ENCODE peak calls at places on chromosomes 11 and 22, in seven cellular contexts. One of them, this sample, is unnamed.

GRCh38 chr11:2213890-2214526 is 42.4 kb upstream of the TH start:
- DNase-seq in HCEC 1CT: no peak
- DNase-seq in cardiac muscle cell: no peak
- DNase-seq in GM18507: no peak
- DNase-seq in head of caudate nucleus: no peak
- DNase-seq in thoracic aorta: no peak
- DNase-seq in activated CD4-positive, alpha-beta T cell treated with anti-CD3 and anti-CD28 coated beads, Interleukin-2, amount 10 ng/mL, durations not matched to agents 7 days and 5 days: no peak
- DNase-seq in this sample: no peak

GRCh38 chr22:22449819-22450218 is 58.7 kb downstream of the ZNF280B start:
- DNase-seq in HCEC 1CT: no peak
- DNase-seq in cardiac muscle cell: no peak
- DNase-seq in GM18507: no peak
- DNase-seq in head of caudate nucleus: no peak
- DNase-seq in thoracic aorta: no peak
- DNase-seq in activated CD4-positive, alpha-beta T cell treated with anti-CD3 and anti-CD28 coated beads, Interleukin-2, amount 10 ng/mL, durations not matched to agents 7 days and 5 days: no peak
- DNase-seq in this sample: no peak

GRCh38 chr11:100863080-100863581 is 176.0 kb downstream of the ARHGAP42 start:
- DNase-seq in HCEC 1CT: peak
- DNase-seq in cardiac muscle cell: peak
- DNase-seq in GM18507: no peak
- DNase-seq in head of caudate nucleus: no peak
- DNase-seq in thoracic aorta: no peak
- DNase-seq in activated CD4-positive, alpha-beta T cell treated with anti-CD3 and anti-CD28 coated beads, Interleukin-2, amount 10 ng/mL, durations not matched to agents 7 days and 5 days: no peak
- DNase-seq in this sample: no peak

GRCh38 chr11:13338437-13339069 is 61.0 kb downstream of the BMAL1 start:
- DNase-seq in HCEC 1CT: peak
- DNase-seq in cardiac muscle cell: no peak
- DNase-seq in GM18507: no peak
- DNase-seq in head of caudate nucleus: no peak
- DNase-seq in thoracic aorta: no peak
- DNase-seq in activated CD4-positive, alpha-beta T cell treated with anti-CD3 and anti-CD28 coated beads, Interleukin-2, amount 10 ng/mL, durations not matched to agents 7 days and 5 days: peak
- DNase-seq in this sample: no peak

GRCh38 chr11:29534831-29535230 is 482.0 kb downstream of the KCNA4 start:
- DNase-seq in HCEC 1CT: peak
- DNase-seq in cardiac muscle cell: no peak
- DNase-seq in GM18507: no peak
- DNase-seq in head of caudate nucleus: no peak
- DNase-seq in thoracic aorta: no peak
- DNase-seq in activated CD4-positive, alpha-beta T cell treated with anti-CD3 and anti-CD28 coated beads, Interleukin-2, amount 10 ng/mL, durations not matched to agents 7 days and 5 days: no peak
- DNase-seq in this sample: no peak

GRCh38 chr11:105821781-105822180 is 200.3 kb downstream of the MSANTD4 start:
- DNase-seq in HCEC 1CT: no peak
- DNase-seq in cardiac muscle cell: no peak
- DNase-seq in GM18507: no peak
- DNase-seq in head of caudate nucleus: peak
- DNase-seq in thoracic aorta: no peak
- DNase-seq in activated CD4-positive, alpha-beta T cell treated with anti-CD3 and anti-CD28 coated beads, Interleukin-2, amount 10 ng/mL, durations not matched to agents 7 days and 5 days: no peak
- DNase-seq in this sample: no peak

GRCh38 chr11:65485820-65486219 is 13.0 kb upstream of the MALAT1 start:
- DNase-seq in HCEC 1CT: peak
- DNase-seq in cardiac muscle cell: no peak
- DNase-seq in GM18507: no peak
- DNase-seq in head of caudate nucleus: no peak
- DNase-seq in thoracic aorta: no peak
- DNase-seq in activated CD4-positive, alpha-beta T cell treated with anti-CD3 and anti-CD28 coated beads, Interleukin-2, amount 10 ng/mL, durations not matched to agents 7 days and 5 days: no peak
- DNase-seq in this sample: no peak

GRCh38 chr11:47276923-47277322 is 7.0 kb downstream of the MADD start:
- DNase-seq in HCEC 1CT: no peak
- DNase-seq in cardiac muscle cell: no peak
- DNase-seq in GM18507: no peak
- DNase-seq in head of caudate nucleus: no peak
- DNase-seq in thoracic aorta: no peak
- DNase-seq in activated CD4-positive, alpha-beta T cell treated with anti-CD3 and anti-CD28 coated beads, Interleukin-2, amount 10 ng/mL, durations not matched to agents 7 days and 5 days: no peak
- DNase-seq in this sample: no peak

GRCh38 chr22:20807315-20807752 is 33.4 kb downstream of the SERPIND1 start:
- DNase-seq in HCEC 1CT: peak
- DNase-seq in cardiac muscle cell: no peak
- DNase-seq in GM18507: no peak
- DNase-seq in head of caudate nucleus: no peak
- DNase-seq in thoracic aorta: no peak
- DNase-seq in activated CD4-positive, alpha-beta T cell treated with anti-CD3 and anti-CD28 coated beads, Interleukin-2, amount 10 ng/mL, durations not matched to agents 7 days and 5 days: no peak
- DNase-seq in this sample: no peak

GRCh38 chr22:31160328-31160978 is 471 bp downstream of the RNF185 start:
- DNase-seq in HCEC 1CT: no peak
- DNase-seq in cardiac muscle cell: peak
- DNase-seq in GM18507: no peak
- DNase-seq in head of caudate nucleus: peak
- DNase-seq in thoracic aorta: no peak
- DNase-seq in activated CD4-positive, alpha-beta T cell treated with anti-CD3 and anti-CD28 coated beads, Interleukin-2, amount 10 ng/mL, durations not matched to agents 7 days and 5 days: peak
- DNase-seq in this sample: no peak

GRCh38 chr11:12189543-12190235 is 79.3 kb downstream of the MICAL2 start:
- DNase-seq in HCEC 1CT: no peak
- DNase-seq in cardiac muscle cell: no peak
- DNase-seq in GM18507: no peak
- DNase-seq in head of caudate nucleus: no peak
- DNase-seq in thoracic aorta: no peak
- DNase-seq in activated CD4-positive, alpha-beta T cell treated with anti-CD3 and anti-CD28 coated beads, Interleukin-2, amount 10 ng/mL, durations not matched to agents 7 days and 5 days: peak
- DNase-seq in this sample: no peak

GRCh38 chr11:117613521-117613920 is 183.5 kb downstream of the DSCAML1 start:
- DNase-seq in HCEC 1CT: no peak
- DNase-seq in cardiac muscle cell: no peak
- DNase-seq in GM18507: no peak
- DNase-seq in head of caudate nucleus: no peak
- DNase-seq in thoracic aorta: no peak
- DNase-seq in activated CD4-positive, alpha-beta T cell treated with anti-CD3 and anti-CD28 coated beads, Interleukin-2, amount 10 ng/mL, durations not matched to agents 7 days and 5 days: no peak
- DNase-seq in this sample: no peak

GRCh38 chr11:73384871-73385692 is 8.9 kb downstream of the RELT start:
- DNase-seq in HCEC 1CT: no peak
- DNase-seq in cardiac muscle cell: no peak
- DNase-seq in GM18507: peak
- DNase-seq in head of caudate nucleus: peak
- DNase-seq in thoracic aorta: no peak
- DNase-seq in activated CD4-positive, alpha-beta T cell treated with anti-CD3 and anti-CD28 coated beads, Interleukin-2, amount 10 ng/mL, durations not matched to agents 7 days and 5 days: peak
- DNase-seq in this sample: no peak

GRCh38 chr11:86182976-86183584 is 61.5 kb upstream of the EED start:
- DNase-seq in HCEC 1CT: no peak
- DNase-seq in cardiac muscle cell: no peak
- DNase-seq in GM18507: no peak
- DNase-seq in head of caudate nucleus: no peak
- DNase-seq in thoracic aorta: no peak
- DNase-seq in activated CD4-positive, alpha-beta T cell treated with anti-CD3 and anti-CD28 coated beads, Interleukin-2, amount 10 ng/mL, durations not matched to agents 7 days and 5 days: peak
- DNase-seq in this sample: peak

GRCh38 chr11:113876074-113876797 is 864 bp upstream of the USP28 start:
- DNase-seq in HCEC 1CT: no peak
- DNase-seq in cardiac muscle cell: no peak
- DNase-seq in GM18507: no peak
- DNase-seq in head of caudate nucleus: no peak
- DNase-seq in thoracic aorta: no peak
- DNase-seq in activated CD4-positive, alpha-beta T cell treated with anti-CD3 and anti-CD28 coated beads, Interleukin-2, amount 10 ng/mL, durations not matched to agents 7 days and 5 days: no peak
- DNase-seq in this sample: no peak

GRCh38 chr11:46541593-46542371 is 52.0 kb downstream of the AMBRA1 start:
- DNase-seq in HCEC 1CT: no peak
- DNase-seq in cardiac muscle cell: no peak
- DNase-seq in GM18507: no peak
- DNase-seq in head of caudate nucleus: peak
- DNase-seq in thoracic aorta: no peak
- DNase-seq in activated CD4-positive, alpha-beta T cell treated with anti-CD3 and anti-CD28 coated beads, Interleukin-2, amount 10 ng/mL, durations not matched to agents 7 days and 5 days: no peak
- DNase-seq in this sample: no peak

GRCh38 chr11:81967242-81967641 is 766.4 kb downstream of the FAM181B start:
- DNase-seq in HCEC 1CT: no peak
- DNase-seq in cardiac muscle cell: no peak
- DNase-seq in GM18507: no peak
- DNase-seq in head of caudate nucleus: no peak
- DNase-seq in thoracic aorta: no peak
- DNase-seq in activated CD4-positive, alpha-beta T cell treated with anti-CD3 and anti-CD28 coated beads, Interleukin-2, amount 10 ng/mL, durations not matched to agents 7 days and 5 days: no peak
- DNase-seq in this sample: no peak

GRCh38 chr11:94602430-94603372 is 35.5 kb downstream of the PIWIL4 start:
- DNase-seq in HCEC 1CT: peak
- DNase-seq in cardiac muscle cell: peak
- DNase-seq in GM18507: peak
- DNase-seq in head of caudate nucleus: peak
- DNase-seq in thoracic aorta: no peak
- DNase-seq in activated CD4-positive, alpha-beta T cell treated with anti-CD3 and anti-CD28 coated beads, Interleukin-2, amount 10 ng/mL, durations not matched to agents 7 days and 5 days: peak
- DNase-seq in this sample: no peak

GRCh38 chr22:20867179-20868099 is 8.6 kb downstream of the SNAP29 start:
- DNase-seq in HCEC 1CT: no peak
- DNase-seq in cardiac muscle cell: peak
- DNase-seq in GM18507: no peak
- DNase-seq in head of caudate nucleus: no peak
- DNase-seq in thoracic aorta: no peak
- DNase-seq in activated CD4-positive, alpha-beta T cell treated with anti-CD3 and anti-CD28 coated beads, Interleukin-2, amount 10 ng/mL, durations not matched to agents 7 days and 5 days: no peak
- DNase-seq in this sample: no peak

GRCh38 chr11:82899191-82899820 is 924 bp downstream of the PRCP start:
- DNase-seq in HCEC 1CT: no peak
- DNase-seq in cardiac muscle cell: no peak
- DNase-seq in GM18507: no peak
- DNase-seq in head of caudate nucleus: no peak
- DNase-seq in thoracic aorta: no peak
- DNase-seq in activated CD4-positive, alpha-beta T cell treated with anti-CD3 and anti-CD28 coated beads, Interleukin-2, amount 10 ng/mL, durations not matched to agents 7 days and 5 days: peak
- DNase-seq in this sample: no peak

GRCh38 chr11:33928564-33928963 is 36.7 kb upstream of the LMO2 start:
- DNase-seq in HCEC 1CT: no peak
- DNase-seq in cardiac muscle cell: no peak
- DNase-seq in GM18507: no peak
- DNase-seq in head of caudate nucleus: no peak
- DNase-seq in thoracic aorta: no peak
- DNase-seq in activated CD4-positive, alpha-beta T cell treated with anti-CD3 and anti-CD28 coated beads, Interleukin-2, amount 10 ng/mL, durations not matched to agents 7 days and 5 days: no peak
- DNase-seq in this sample: no peak

GRCh38 chr11:73999581-74000306 is 9.1 kb downstream of the UCP3 start:
- DNase-seq in HCEC 1CT: no peak
- DNase-seq in cardiac muscle cell: no peak
- DNase-seq in GM18507: no peak
- DNase-seq in head of caudate nucleus: peak
- DNase-seq in thoracic aorta: no peak
- DNase-seq in activated CD4-positive, alpha-beta T cell treated with anti-CD3 and anti-CD28 coated beads, Interleukin-2, amount 10 ng/mL, durations not matched to agents 7 days and 5 days: no peak
- DNase-seq in this sample: no peak

GRCh38 chr11:118142081-118142480 is 10.5 kb downstream of the SCN4B start:
- DNase-seq in HCEC 1CT: peak
- DNase-seq in cardiac muscle cell: no peak
- DNase-seq in GM18507: no peak
- DNase-seq in head of caudate nucleus: no peak
- DNase-seq in thoracic aorta: no peak
- DNase-seq in activated CD4-positive, alpha-beta T cell treated with anti-CD3 and anti-CD28 coated beads, Interleukin-2, amount 10 ng/mL, durations not matched to agents 7 days and 5 days: no peak
- DNase-seq in this sample: no peak

GRCh38 chr22:43993072-43993760 is 30.9 kb upstream of the PARVB start:
- DNase-seq in HCEC 1CT: peak
- DNase-seq in cardiac muscle cell: peak
- DNase-seq in GM18507: peak
- DNase-seq in head of caudate nucleus: peak
- DNase-seq in thoracic aorta: no peak
- DNase-seq in activated CD4-positive, alpha-beta T cell treated with anti-CD3 and anti-CD28 coated beads, Interleukin-2, amount 10 ng/mL, durations not matched to agents 7 days and 5 days: peak
- DNase-seq in this sample: peak

GRCh38 chr11:68146010-68146540 is 24.9 kb upstream of the CHKA start:
- DNase-seq in HCEC 1CT: no peak
- DNase-seq in cardiac muscle cell: no peak
- DNase-seq in GM18507: no peak
- DNase-seq in head of caudate nucleus: peak
- DNase-seq in thoracic aorta: no peak
- DNase-seq in activated CD4-positive, alpha-beta T cell treated with anti-CD3 and anti-CD28 coated beads, Interleukin-2, amount 10 ng/mL, durations not matched to agents 7 days and 5 days: no peak
- DNase-seq in this sample: no peak